ENCODE peak calls at places on chromosomes 3 and 15, in ten cellular contexts. Y, B, E, D, G, P, R, X, Z and N are unnamed samples. For H3K36me3 and H3K9me3, the result is how much of the 10 kb centered on the place peaks cover.

GRCh38 chr3:2929574-2929973 is 180.6 kb downstream of the IL5RA start:
- DNase-seq in E (no peak), P (no peak), R (no peak), Y (no peak), D (no peak), G (no peak), Z (no peak), X (no peak), B (no peak), N (no peak)

GRCh38 chr15:58632789-58633188 is 116.7 kb downstream of the ADAM10 start:
- DNase-seq in R (no peak), Z (no peak), P (no peak), X (no peak), G (no peak), Y (peak), E (no peak), B (no peak), D (no peak), N (no peak)

GRCh38 chr3:52721002-52721741 is 15.3 kb downstream of the SPCS1 start:
- DNase-seq in B (no peak), Y (peak), D (no peak), E (no peak), X (peak), R (no peak), Z (no peak), G (no peak), P (no peak), N (no peak)

GRCh38 chr15:67550522-67550921 is 8.0 kb downstream of the MAP2K5 start:
- DNase-seq in R (no peak), X (no peak), Y (peak), P (no peak), E (no peak), D (no peak), G (no peak), B (no peak), Z (no peak), N (no peak)

GRCh38 chr3:42503251-42503924 is 945 bp downstream of the VIPR1 start:
- DNase-seq in G (no peak), Z (peak), D (no peak), E (no peak), B (no peak), R (no peak), X (no peak), P (no peak), Y (no peak), N (no peak)

GRCh38 chr3:99666201-99666600 is 27.8 kb downstream of the COL8A1 start:
- DNase-seq in Y (peak), G (no peak), E (no peak), X (no peak), R (no peak), Z (no peak), B (no peak), P (no peak), D (peak), N (no peak)

GRCh38 chr3:98885851-98886250 is 15.6 kb downstream of the DCBLD2 start:
- DNase-seq in D (no peak), E (no peak), B (no peak), P (no peak), X (no peak), Y (peak), R (no peak), G (no peak), Z (no peak), N (no peak)

GRCh38 chr3:161083131-161083530 is 22.0 kb downstream of the B3GALNT1 start:
- DNase-seq in P (no peak), E (no peak), B (no peak), Y (no peak), G (no peak), R (no peak), Z (no peak), D (no peak), X (no peak), N (no peak)

GRCh38 chr3:71258526-71258925 is 325.0 kb downstream of the FOXP1 start:
- DNase-seq in X (no peak), R (no peak), G (no peak), Y (peak), E (peak), Z (no peak), P (no peak), B (no peak), D (no peak), N (no peak)

GRCh38 chr15:63870403-63871209 is 36.9 kb upstream of the HERC1 start:
- DNase-seq in D (peak), R (no peak), E (peak), P (no peak), Z (peak), Y (peak), X (no peak), B (no peak), G (peak), N (no peak)

GRCh38 chr15:43514241-43515057 is 3.0 kb upstream of the MAP1A start:
- DNase-seq in X (peak), G (peak), R (no peak), B (no peak), Z (peak), D (no peak), P (no peak), E (peak), Y (peak), N (no peak)

GRCh38 chr3:124411729-124412128 is 318.5 kb upstream of the UMPS start:
- DNase-seq in D (no peak), E (no peak), X (no peak), B (no peak), Z (no peak), R (no peak), G (no peak), P (no peak), Y (no peak), N (no peak)
- H3K36me3 ChIP-seq in D (under half), E (under half), X (under half), B (under half), Z (under half), R (under half), G (under half), P (under half), Y (under half), N (under half)

GRCh38 chr3:110968076-110968475 is 103.5 kb upstream of the NECTIN3 start:
- DNase-seq in G (no peak), R (no peak), D (no peak), B (no peak), P (no peak), Y (no peak), Z (no peak), E (no peak), X (no peak), N (no peak)
- H3K9me3 ChIP-seq in G (under half), R (under half), D (under half), B (under half), P (under half), Y (under half), Z (under half), E (under half), X (under half), N (under half)

DNA sequence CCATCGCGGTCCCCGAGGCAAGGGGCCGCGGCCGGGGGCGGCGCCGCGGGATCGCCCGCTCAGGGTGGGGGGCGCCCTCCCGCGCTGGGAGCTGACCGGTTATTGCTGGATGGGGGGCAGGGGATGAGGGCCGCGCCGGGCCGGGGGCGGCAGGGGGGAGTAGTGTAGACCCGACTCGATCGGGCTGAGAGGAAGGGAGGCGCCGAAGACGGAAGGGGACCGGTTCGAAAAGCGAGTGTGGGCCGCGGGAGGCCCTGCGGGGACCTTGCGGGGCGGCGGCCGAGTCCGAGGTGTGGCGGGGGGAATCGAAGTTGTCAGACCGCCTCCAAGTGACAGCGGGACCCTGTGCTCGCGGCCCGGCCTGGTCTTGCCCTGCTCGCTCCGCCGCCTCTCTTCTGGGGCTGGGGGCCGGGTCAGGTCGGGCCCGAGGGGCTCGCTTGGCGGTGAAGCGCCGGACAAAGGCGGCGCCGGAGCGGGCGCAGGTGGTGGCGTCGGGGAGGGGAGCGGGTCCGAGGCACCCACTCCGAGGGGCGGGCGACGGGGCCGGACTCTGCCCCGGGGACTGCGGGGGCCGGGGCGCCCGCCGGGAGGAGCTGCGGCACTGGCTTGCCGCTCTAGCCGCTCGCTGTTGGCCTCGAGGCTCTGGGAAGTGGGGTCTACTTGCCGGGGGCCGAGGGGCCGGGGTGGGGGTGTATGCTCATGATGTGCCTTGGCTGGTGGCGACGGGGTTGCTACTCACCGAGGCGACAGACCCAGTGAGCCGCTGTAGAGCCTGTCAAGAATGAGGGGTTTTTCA is 1.2 kb downstream of the BAHD1 start:
- DNase-seq in D (no peak), E (no peak), G (peak), X (peak), P (peak), Z (no peak), B (peak), Y (no peak), R (no peak), N (no peak)
- H3K27ac ChIP-seq in D (no peak), E (peak), G (no peak), X (no peak), P (peak), Z (peak), B (no peak), Y (no peak), R (no peak), N (no peak)

DNA sequence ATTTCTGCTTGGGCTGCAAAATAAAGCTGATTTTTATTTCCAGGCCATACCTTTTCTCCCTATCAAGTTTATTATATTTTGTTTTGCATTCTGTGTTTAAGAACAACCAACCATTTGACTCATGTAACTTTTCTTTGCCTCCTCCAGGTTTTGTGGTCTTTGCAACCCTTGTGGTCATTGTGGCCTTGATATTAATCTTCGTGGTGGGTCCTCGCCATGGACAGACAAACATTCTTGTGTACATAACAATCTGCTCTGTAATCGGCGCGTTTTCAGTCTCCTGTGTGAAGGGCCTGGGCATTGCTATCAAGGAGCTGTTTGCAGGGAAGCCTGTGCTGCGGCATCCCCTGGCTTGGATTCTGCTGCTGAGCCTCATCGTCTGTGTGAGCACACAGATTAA is 27.6 kb downstream of the NIPA2 start:
- DNase-seq in R (no peak), B (no peak), P (no peak), Y (peak), D (no peak), Z (no peak), E (no peak), X (no peak), G (no peak), N (no peak)
- H3K36me3 ChIP-seq in R (half or more), B (under half), P (under half), Y (half or more), D (under half), Z (half or more), E (under half), X (half or more), G (under half), N (under half)

GRCh38 chr3:180229113-180229512 is 192.4 kb upstream of the PEX5L start:
- DNase-seq in B (no peak), P (no peak), X (peak), D (no peak), E (no peak), Z (no peak), Y (no peak), R (no peak), G (peak), N (no peak)
- H3K9me3 ChIP-seq in B (under half), P (under half), X (half or more), D (under half), E (half or more), Z (half or more), Y (under half), R (under half), G (under half), N (under half)

GRCh38 chr3:134694946-134695543 is 44.2 kb upstream of the KY start:
- DNase-seq in P (no peak), Z (no peak), B (no peak), E (no peak), X (no peak), D (peak), Y (no peak), G (no peak), R (no peak), N (no peak)

GRCh38 chr3:134693226-134693625 is 42.4 kb upstream of the KY start:
- DNase-seq in P (no peak), B (no peak), E (no peak), D (no peak), G (no peak), Z (no peak), X (no peak), Y (no peak), R (no peak), N (no peak)

GRCh38 chr3:134693804-134694203 is 43.0 kb upstream of the KY start:
- DNase-seq in E (no peak), Y (no peak), D (no peak), B (no peak), X (no peak), R (no peak), Z (peak), G (no peak), P (no peak), N (no peak)

GRCh38 chr3:134696155-134696554 is 45.3 kb upstream of the KY start:
- DNase-seq in P (no peak), R (no peak), E (no peak), G (no peak), D (no peak), B (no peak), Y (no peak), Z (no peak), X (no peak), N (no peak)

DNA sequence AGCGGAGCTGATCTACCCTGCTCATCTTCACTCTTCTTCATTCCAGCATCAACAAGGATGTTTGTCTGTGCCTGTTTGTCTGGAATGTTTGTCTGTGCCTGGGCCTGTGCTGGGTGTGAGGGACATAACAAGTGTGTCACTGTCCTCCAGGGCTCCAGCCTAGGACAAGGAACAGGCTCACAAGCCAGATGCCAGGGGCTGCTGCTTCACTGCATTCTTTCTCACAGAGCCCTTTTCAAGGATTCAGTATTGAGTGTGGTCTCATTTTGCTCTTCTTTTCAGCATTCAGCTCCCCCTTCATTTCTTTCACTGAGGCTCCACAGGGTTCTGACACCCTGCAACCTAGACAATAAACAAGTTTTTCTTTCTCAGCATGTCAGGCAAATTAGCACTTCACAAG is 43.6 kb upstream of the KY start:
- DNase-seq in P (no peak), G (peak), Y (no peak), E (no peak), B (no peak), Z (no peak), X (no peak), D (no peak), R (no peak), N (no peak)
- H3K27ac ChIP-seq in P (no peak), G (peak), Y (no peak), E (no peak), B (no peak), Z (peak), X (no peak), D (no peak), R (no peak), N (no peak)